ENCODE peak calls at places on chromosomes 16 and 17, in seven cellular contexts. T, K, M, V, I, R and E are unnamed samples.

GRCh38 chr16:23428351-23428750 is 24.6 kb downstream of the COG7 start:
- DNase-seq in T (no peak), K (no peak), M (no peak), V (no peak), I (no peak), R (no peak), E (no peak)

GRCh38 chr17:37706446-37706845 is 38.4 kb downstream of the HNF1B start:
- DNase-seq in T (no peak), K (no peak), M (no peak), V (no peak), I (no peak), R (no peak), E (no peak)

GRCh38 chr17:42814633-42815399 is 9.3 kb downstream of the BECN1 start:
- DNase-seq in T (no peak), K (no peak), M (peak; percentile 90), V (no peak), I (no peak), R (no peak), E (no peak)

GRCh38 chr16:11356573-11357331 is 11.5 kb downstream of the RMI2 start:
- DNase-seq in T (peak; percentile 85), K (peak; percentile 28), M (no peak), V (peak; percentile 87), I (peak; percentile 70), R (peak; percentile 84), E (peak; percentile 78)

GRCh38 chr16:57572978-57573733 is 30.7 kb downstream of the ADGRG5 start:
- DNase-seq in T (no peak), K (no peak), M (no peak), V (no peak), I (no peak), R (no peak), E (no peak)

GRCh38 chr17:51588063-51588462 is 327.7 kb downstream of the UTP18 start:
- DNase-seq in T (no peak), K (no peak), M (no peak), V (no peak), I (no peak), R (no peak), E (no peak)

GRCh38 chr17:1485311-1485747 is 7.2 kb downstream of the MYO1C start:
- DNase-seq in T (peak; percentile 71), K (no peak), M (no peak), V (peak; percentile 87), I (peak; percentile 56), R (peak; percentile 94), E (peak; percentile 82)

GRCh38 chr16:4795828-4796572 is 831 bp downstream of the SMIM22 start:
- DNase-seq in T (peak; percentile 54), K (no peak), M (no peak), V (no peak), I (no peak), R (no peak), E (no peak)

GRCh38 chr17:37640016-37640415 is 3.2 kb downstream of the DDX52 start:
- DNase-seq in T (no peak), K (no peak), M (no peak), V (no peak), I (no peak), R (no peak), E (no peak)

GRCh38 chr16:85768225-85768624 is 17.3 kb upstream of the C16orf74 start:
- DNase-seq in T (no peak), K (no peak), M (no peak), V (no peak), I (no peak), R (peak; percentile 73), E (no peak)

GRCh38 chr17:82242977-82243647 is 14.3 kb downstream of the SLC16A3 start:
- DNase-seq in T (peak; percentile 66), K (no peak), M (peak; percentile 65), V (peak; percentile 94), I (peak; percentile 94), R (no peak), E (peak; percentile 69)

GRCh38 chr17:75087558-75088453 is at the start of gene SLC16A5:
- DNase-seq in T (peak; percentile 92), K (no peak), M (peak; percentile 37), V (peak; percentile 92), I (peak; percentile 80), R (peak; percentile 98), E (peak; percentile 94)

GRCh38 chr17:27743288-27743885 is 56.9 kb downstream of the NOS2 start:
- DNase-seq in T (no peak), K (no peak), M (no peak), V (no peak), I (no peak), R (no peak), E (no peak)

GRCh38 chr16:58021661-58022551 is 3.6 kb upstream of the MMP15 start:
- DNase-seq in T (no peak), K (no peak), M (peak; percentile 61), V (no peak), I (no peak), R (no peak), E (peak; percentile 21)

GRCh38 chr17:15655162-15655561 is 28.9 kb downstream of the TRIM16 start:
- DNase-seq in T (no peak), K (no peak), M (no peak), V (no peak), I (no peak), R (no peak), E (no peak)

GRCh38 chr16:58012481-58012880 is 11.3 kb downstream of the USB1 start:
- DNase-seq in T (no peak), K (no peak), M (no peak), V (no peak), I (no peak), R (no peak), E (peak; percentile 4)

GRCh38 chr16:81366316-81366932 is 51.7 kb downstream of the GAN start:
- DNase-seq in T (no peak), K (no peak), M (peak; percentile 21), V (no peak), I (no peak), R (peak; percentile 56), E (no peak)

GRCh38 chr17:77829871-77830799 is 128.4 kb upstream of the TNRC6C start:
- DNase-seq in T (no peak), K (no peak), M (peak; percentile 74), V (peak; percentile 89), I (no peak), R (peak; percentile 60), E (peak; percentile 80)

GRCh38 chr17:34182036-34182803 is 72.9 kb upstream of the CCL2 start:
- DNase-seq in T (no peak), K (no peak), M (no peak), V (no peak), I (no peak), R (no peak), E (no peak)

GRCh38 chr16:66277311-66278070 is 89.0 kb upstream of the CDH5 start:
- DNase-seq in T (no peak), K (no peak), M (no peak), V (no peak), I (no peak), R (no peak), E (no peak)

GRCh38 chr17:42422412-42422957 is 571 bp downstream of the CAVIN1 start:
- DNase-seq in T (peak; percentile 47), K (no peak), M (no peak), V (peak; percentile 80), I (peak; percentile 33), R (peak; percentile 74), E (peak; percentile 58)

GRCh38 chr17:27667656-27668487 is 36.9 kb downstream of the LGALS9 start:
- DNase-seq in T (no peak), K (no peak), M (no peak), V (no peak), I (no peak), R (peak; percentile 12), E (no peak)

GRCh38 chr17:48113201-48113676 is 5.7 kb downstream of the SNX11 start:
- DNase-seq in T (peak; percentile 36), K (no peak), M (no peak), V (no peak), I (no peak), R (no peak), E (no peak)

GRCh38 chr17:82802141-82802540 is 37.7 kb downstream of the ZNF750 start:
- DNase-seq in T (no peak), K (no peak), M (peak; percentile 13), V (no peak), I (no peak), R (no peak), E (no peak)

GRCh38 chr17:65698381-65699061 is 137.1 kb upstream of the AXIN2 start:
- DNase-seq in T (no peak), K (no peak), M (no peak), V (no peak), I (peak; percentile 29), R (no peak), E (no peak)

GRCh38 chr16:81357711-81358270 is 43.0 kb downstream of the GAN start:
- DNase-seq in T (no peak), K (no peak), M (no peak), V (no peak), I (no peak), R (no peak), E (no peak)

GRCh38 chr16:28089992-28090365 is 26.5 kb upstream of the GSG1L start:
- DNase-seq in T (no peak), K (no peak), M (no peak), V (peak; percentile 14), I (no peak), R (no peak), E (no peak)

GRCh38 chr16:84726079-84726669 is 26.4 kb downstream of the USP10 start:
- DNase-seq in T (peak; percentile 98), K (peak; percentile 69), M (peak; percentile 72), V (peak; percentile 98), I (peak; percentile 89), R (peak; percentile 65), E (peak; percentile 88)

GRCh38 chr17:40124279-40125141 is 2.7 kb downstream of the MSL1 start:
- DNase-seq in T (peak; percentile 21), K (no peak), M (no peak), V (no peak), I (no peak), R (peak; percentile 44), E (no peak)

GRCh38 chr17:67801626-67802175 is 23.6 kb upstream of the BPTF start:
- DNase-seq in T (no peak), K (no peak), M (no peak), V (no peak), I (no peak), R (peak; percentile 62), E (no peak)